ENCODE peak calls at places on chromosome 16, in four cellular contexts. U is NCI-H1092, P is amygdala, X is endothelial cell. L is an unnamed sample.

GRCh38 chr16:14388243-14388642 is 241.8 kb downstream of the PARN start:
- DNase-seq in U (no peak), P (no peak), X (no peak), L (no peak)

GRCh38 chr16:79599837-79600635 is 501 bp downstream of the MAF start:
- DNase-seq in U (peak; percentile 67), P (no peak), X (peak; percentile 67), L (peak; percentile 65)

GRCh38 chr16:28821874-28822519 is 802 bp upstream of the ATXN2L start:
- DNase-seq in U (no peak), P (no peak), X (no peak), L (no peak)

GRCh38 chr16:48350716-48351115 is 34.5 kb downstream of the SIAH1 start:
- DNase-seq in U (no peak), P (no peak), X (no peak), L (no peak)

GRCh38 chr16:46748775-46749705 is 896 bp upstream of the MYLK3 start:
- DNase-seq in U (peak; percentile 31), P (no peak), X (no peak), L (no peak)

GRCh38 chr16:76194621-76195015 is 82.6 kb upstream of the CNTNAP4 start:
- DNase-seq in U (no peak), P (no peak), X (no peak), L (no peak)

GRCh38 chr16:88473666-88474534 is 20.8 kb downstream of the ZFPM1 start:
- DNase-seq in U (no peak), P (no peak), X (no peak), L (no peak)

GRCh38 chr16:66947302-66948033 is 12.2 kb downstream of the CES2 start:
- DNase-seq in U (peak; percentile 36), P (no peak), X (peak; percentile 80), L (peak; percentile 91)

GRCh38 chr16:1290860-1291575 is 18.4 kb upstream of the UBE2I start:
- DNase-seq in U (no peak), P (no peak), X (no peak), L (no peak)

GRCh38 chr16:3793161-3793576 is 75.8 kb upstream of the TRAP1 start:
- DNase-seq in U (no peak), P (no peak), X (no peak), L (no peak)

L was measured in WTC11.